ENCODE peak calls at places on chromosomes 3 and 15, in six cellular contexts. R is right lobe of liver, H is OCI-LY7, E is astrocyte, M is RWPE1, B is heart left ventricle. J is an unnamed sample.

GRCh38 chr15:51856714-51857380 is 27.4 kb downstream of the TMOD3 start:
- DNase-seq in R (no peak), H (no peak), E (no peak), M (no peak), B (no peak), J (no peak)

GRCh38 chr15:26890451-26890850 is 23.6 kb downstream of the GABRA5 start:
- DNase-seq in R (no peak), H (no peak), E (no peak), M (no peak), B (no peak), J (no peak)

GRCh38 chr3:62145086-62145757 is 228.1 kb downstream of the FEZF2 start:
- DNase-seq in R (no peak), H (no peak), E (no peak), M (no peak), B (no peak), J (no peak)

GRCh38 chr15:54226455-54226854 is 248.2 kb downstream of the UNC13C start:
- DNase-seq in R (no peak), H (no peak), E (no peak), M (no peak), B (no peak), J (no peak)

GRCh38 chr15:43246261-43246764 is 20.4 kb downstream of the TGM5 start:
- DNase-seq in R (no peak), H (no peak), E (no peak), M (no peak), B (no peak), J (no peak)

GRCh38 chr3:133868166-133868565 is 27.5 kb downstream of the RAB6B start:
- DNase-seq in R (no peak), H (no peak), E (no peak), M (no peak), B (no peak), J (no peak)

GRCh38 chr3:72086051-72086711 is 301.2 kb upstream of the PROK2 start:
- DNase-seq in R (no peak), H (peak; percentile 65), E (no peak), M (no peak), B (no peak), J (no peak)

GRCh38 chr3:24225027-24225743 is 269.5 kb downstream of the THRB start:
- DNase-seq in R (no peak), H (no peak), E (no peak), M (no peak), B (no peak), J (no peak)

GRCh38 chr3:94159062-94159726 is 96.3 kb downstream of the NSUN3 start:
- DNase-seq in R (no peak), H (no peak), E (peak; percentile 73), M (peak; percentile 54), B (no peak), J (peak; percentile 19)

GRCh38 chr3:94909726-94910125 is 846.9 kb downstream of the NSUN3 start:
- DNase-seq in R (no peak), H (no peak), E (no peak), M (no peak), B (no peak), J (no peak)

GRCh38 chr3:76242886-76243753 is 457.8 kb upstream of the ZNF717 start:
- DNase-seq in R (no peak), H (no peak), E (no peak), M (no peak), B (no peak), J (no peak)

GRCh38 chr3:95319921-95320494 is 1257.1 kb downstream of the NSUN3 start:
- DNase-seq in R (no peak), H (no peak), E (peak; percentile 39), M (no peak), B (no peak), J (no peak)

GRCh38 chr15:40327338-40327917 is 3.9 kb downstream of the INAFM2 start:
- DNase-seq in R (no peak), H (no peak), E (no peak), M (no peak), B (no peak), J (no peak)

GRCh38 chr15:40091861-40092415 is 16.7 kb downstream of the BMF start:
- DNase-seq in R (no peak), H (no peak), E (no peak), M (no peak), B (no peak), J (no peak)

GRCh38 chr3:111012388-111013248 is 59.0 kb upstream of the NECTIN3 start:
- DNase-seq in R (peak; percentile 37), H (no peak), E (no peak), M (no peak), B (no peak), J (no peak)

GRCh38 chr15:64566629-64567427 is 106.5 kb downstream of the ZNF609 start:
- DNase-seq in R (no peak), H (no peak), E (no peak), M (no peak), B (no peak), J (no peak)

GRCh38 chr3:114674041-114674440 is 380.2 kb downstream of the TIGIT start:
- DNase-seq in R (no peak), H (no peak), E (peak; percentile 59), M (no peak), B (no peak), J (no peak)

GRCh38 chr15:39415634-39416033 is 165.2 kb upstream of the THBS1 start:
- DNase-seq in R (no peak), H (no peak), E (no peak), M (no peak), B (no peak), J (no peak)

GRCh38 chr15:73388256-73388781 is 19.6 kb upstream of the HCN4 start:
- DNase-seq in R (no peak), H (no peak), E (peak; percentile 89), M (peak; percentile 84), B (no peak), J (peak; percentile 61)

GRCh38 chr3:127059032-127059560 is 76.2 kb downstream of the PLXNA1 start:
- DNase-seq in R (no peak), H (no peak), E (no peak), M (no peak), B (no peak), J (no peak)

GRCh38 chr15:76667943-76668715 is 237.0 kb downstream of the SCAPER start:
- DNase-seq in R (no peak), H (no peak), E (no peak), M (no peak), B (no peak), J (no peak)

GRCh38 chr15:70585707-70586034 is 177.7 kb downstream of the UACA start:
- DNase-seq in R (no peak), H (no peak), E (no peak), M (no peak), B (no peak), J (no peak)

GRCh38 chr15:77784361-77785292 is 151.9 kb upstream of the LINGO1 start:
- DNase-seq in R (no peak), H (peak; percentile 38), E (no peak), M (peak; percentile 29), B (no peak), J (peak; percentile 2)

GRCh38 chr15:50114381-50114780 is 4.7 kb downstream of the ATP8B4 start:
- DNase-seq in R (no peak), H (no peak), E (no peak), M (no peak), B (peak; percentile 27), J (no peak)

GRCh38 chr3:80233576-80233975 is 465.8 kb upstream of the ROBO1 start:
- DNase-seq in R (no peak), H (no peak), E (peak; percentile 7), M (no peak), B (no peak), J (no peak)

GRCh38 chr15:47296911-47297310 is 420.4 kb upstream of the SEMA6D start:
- DNase-seq in R (no peak), H (no peak), E (peak; percentile 2), M (no peak), B (no peak), J (no peak)

GRCh38 chr3:58237238-58237939 is at the start of gene ABHD6:
- DNase-seq in R (peak; percentile 79), H (peak; percentile 86), E (peak; percentile 45), M (peak; percentile 70), B (peak; percentile 78), J (peak; percentile 55)

GRCh38 chr15:46344115-46344749 is 709.4 kb downstream of the SQOR start:
- DNase-seq in R (no peak), H (no peak), E (no peak), M (no peak), B (no peak), J (no peak)

GRCh38 chr3:57078366-57079220 is 18.1 kb downstream of the SPATA12 start:
- DNase-seq in R (peak; percentile 40), H (peak; percentile 84), E (peak; percentile 41), M (peak; percentile 8), B (peak; percentile 46), J (no peak)
- TF ChIP-seq CTCF in R (peak; percentile 7), H (peak; percentile 53), E (no peak), M (peak; percentile 25), B (peak; percentile 23), J (peak; percentile 10)

DNA sequence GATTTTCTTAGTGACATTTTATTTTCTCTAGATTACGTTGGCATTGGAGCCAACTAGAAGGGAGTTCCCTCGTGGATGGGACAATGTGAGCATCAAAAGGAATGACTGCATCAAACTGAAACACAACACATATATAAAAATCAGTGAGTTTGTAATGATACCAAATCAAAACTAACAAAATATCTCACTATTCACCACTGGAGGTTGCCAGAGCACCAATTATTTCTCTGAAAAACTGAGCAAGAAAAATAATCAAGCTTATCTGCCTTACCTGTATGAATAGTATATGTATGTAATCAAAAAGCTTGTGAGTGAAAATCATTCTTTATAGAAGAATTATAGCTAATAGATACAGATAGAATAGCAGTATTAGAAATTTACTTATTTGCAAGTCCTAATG is 46.8 kb upstream of the OTOL1 start:
- DNase-seq in R (no peak), H (no peak), E (no peak), M (no peak), B (no peak), J (no peak)
- TF ChIP-seq CTCF in R (no peak), H (no peak), E (no peak), M (no peak), B (no peak), J (no peak)

DNA sequence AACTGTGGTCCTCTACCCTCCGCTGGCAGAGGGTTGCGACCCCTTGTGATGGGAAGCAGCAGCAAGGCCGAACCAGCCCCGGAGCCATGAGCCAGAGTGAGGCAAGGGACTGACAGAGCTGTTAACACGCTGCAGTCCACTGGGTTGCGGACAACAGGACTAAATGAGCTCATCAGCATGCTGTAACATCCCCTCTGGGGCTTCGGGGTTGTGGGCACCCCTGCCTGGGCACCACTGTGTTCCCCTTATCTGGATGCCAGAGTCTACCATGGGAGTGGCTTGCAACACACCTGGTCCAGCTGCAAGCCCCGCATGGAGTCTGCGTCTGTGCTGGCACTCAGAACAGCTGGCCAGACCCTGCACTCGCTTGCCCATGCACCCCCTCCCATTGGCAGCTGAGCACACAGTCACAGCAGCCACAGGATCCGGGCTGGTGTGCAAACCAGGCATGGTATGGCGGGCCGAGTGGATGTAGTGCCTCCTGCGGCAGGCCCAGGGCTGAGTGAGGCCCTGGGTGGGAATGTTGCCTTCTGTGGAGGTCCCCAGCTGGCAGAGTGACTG is 404.2 kb downstream of the PLCL2 start:
- DNase-seq in R (no peak), H (no peak), E (no peak), M (no peak), B (no peak), J (no peak)
- TF ChIP-seq CTCF in R (no peak), H (no peak), E (no peak), M (no peak), B (no peak), J (no peak)

DNA sequence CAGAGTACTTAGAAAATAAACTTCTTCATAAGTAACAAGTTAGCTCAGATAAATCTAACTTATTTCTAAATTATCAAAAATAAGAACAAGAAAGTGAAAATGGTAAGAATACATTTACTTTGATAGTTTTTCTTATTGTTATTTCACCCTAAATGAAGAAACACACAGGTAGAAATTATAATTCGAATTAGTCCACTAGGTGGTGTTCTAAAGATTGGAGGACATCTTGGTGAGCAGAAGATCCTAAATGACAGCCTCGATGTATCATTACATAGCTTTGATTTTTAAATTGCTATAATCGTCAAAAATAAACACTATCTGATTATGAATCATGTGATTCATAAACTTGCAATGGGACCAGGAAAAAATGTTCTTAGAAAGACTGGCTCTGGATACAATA is 280.8 kb upstream of the UBE2E2 start:
- DNase-seq in R (no peak), H (peak; percentile 57), E (no peak), M (peak; percentile 18), B (no peak), J (no peak)
- TF ChIP-seq CTCF in R (no peak), H (peak; percentile 81), E (peak; percentile 17), M (peak; percentile 40), B (peak; percentile 42), J (peak; percentile 61)

J was measured in HFFc6.